ENCODE peak calls at places on chromosome 5, in seven cellular contexts. X is SHP77, C is WERI-Rb-1, I is transverse colon, E is ACHN, Q is A172, R is kidney tubule cell. V is an unnamed sample.

GRCh38 chr5:43312076-43312620 is 1.1 kb downstream of the HMGCS1 start:
- DNase-seq in E (no peak), Q (no peak), X (no peak), I (no peak), C (no peak), R (no peak), V (no peak)

GRCh38 chr5:67149933-67150523 is 46.6 kb downstream of the CD180 start:
- DNase-seq in C (no peak), X (no peak), R (no peak), Q (peak), E (peak), I (no peak), V (no peak)

GRCh38 chr5:50724-51499 is 41.1 kb upstream of the PLEKHG4B start:
- DNase-seq in R (no peak), E (no peak), I (no peak), C (no peak), X (no peak), Q (no peak), V (no peak)

GRCh38 chr5:68368686-68369359 is 153.3 kb downstream of the PIK3R1 start:
- DNase-seq in X (no peak), Q (no peak), C (no peak), E (no peak), I (no peak), R (peak), V (peak)

GRCh38 chr5:111853748-111854147 is 96.8 kb upstream of the NREP start:
- DNase-seq in I (no peak), E (no peak), R (no peak), X (no peak), C (no peak), Q (no peak), V (no peak)

GRCh38 chr5:2039180-2039531 is 156.4 kb upstream of the IRX4 start:
- DNase-seq in R (peak), E (no peak), I (no peak), X (no peak), Q (no peak), C (no peak), V (no peak)

GRCh38 chr5:139472410-139473030 is 1.7 kb downstream of the SMIM33 start:
- DNase-seq in R (no peak), X (no peak), C (no peak), E (no peak), Q (no peak), I (no peak), V (no peak)

GRCh38 chr5:147635882-147636531 is 126.1 kb upstream of the DPYSL3 start:
- DNase-seq in C (no peak), I (no peak), Q (no peak), X (no peak), E (no peak), R (no peak), V (no peak)

GRCh38 chr5:124651663-124652513 is 94.6 kb downstream of the ZNF608 start:
- DNase-seq in Q (peak), C (peak), X (peak), I (peak), R (peak), E (peak), V (peak)

GRCh38 chr5:68344447-68345111 is 129.0 kb downstream of the PIK3R1 start:
- DNase-seq in E (peak), R (peak), Q (peak), C (no peak), X (no peak), I (no peak), V (peak)

GRCh38 chr5:24899180-24899579 is 254.4 kb upstream of the CDH10 start:
- DNase-seq in X (no peak), I (no peak), C (no peak), E (no peak), R (no peak), Q (peak), V (no peak)

GRCh38 chr5:1757511-1757910 is 42.1 kb downstream of the MRPL36 start:
- DNase-seq in I (no peak), R (no peak), X (no peak), Q (no peak), E (no peak), C (no peak), V (no peak)

V was measured in kidney glomerular epithelial cell.